ENCODE peak calls at places on chromosomes 5 and 9, in ten cellular contexts. One of them, this sample, is unnamed.

GRCh38 chr9:2299156-2299842 is 284.2 kb downstream of the SMARCA2 start:
- DNase-seq in skeletal muscle cell: no peak
- DNase-seq in neural progenitor cell: no peak
- DNase-seq in lower leg skin: no peak
- DNase-seq in H9: no peak
- DNase-seq in iris pigment epithelial cell: no peak
- DNase-seq in fibroblast of lung: no peak
- DNase-seq in amniotic stem cell: no peak
- DNase-seq in M059J: no peak
- DNase-seq in activated B cell treated with CpG ODN at 0.5 μM for 24 hours: no peak
- DNase-seq in this sample: no peak

GRCh38 chr9:36443581-36443980 is 43.5 kb upstream of the RNF38 start:
- DNase-seq in skeletal muscle cell: no peak
- DNase-seq in neural progenitor cell: no peak
- DNase-seq in lower leg skin: no peak
- DNase-seq in H9: no peak
- DNase-seq in iris pigment epithelial cell: peak; percentile 34
- DNase-seq in fibroblast of lung: no peak
- DNase-seq in amniotic stem cell: no peak
- DNase-seq in M059J: peak; percentile 31
- DNase-seq in activated B cell treated with CpG ODN at 0.5 μM for 24 hours: no peak
- DNase-seq in this sample: no peak

GRCh38 chr9:131651599-131651998 is 88.3 kb downstream of the RAPGEF1 start:
- DNase-seq in skeletal muscle cell: no peak
- DNase-seq in neural progenitor cell: no peak
- DNase-seq in lower leg skin: no peak
- DNase-seq in H9: no peak
- DNase-seq in iris pigment epithelial cell: peak; percentile 86
- DNase-seq in fibroblast of lung: peak; percentile 75
- DNase-seq in amniotic stem cell: no peak
- DNase-seq in M059J: peak; percentile 33
- DNase-seq in activated B cell treated with CpG ODN at 0.5 μM for 24 hours: no peak
- DNase-seq in this sample: no peak

GRCh38 chr5:95841914-95842812 is 19.6 kb upstream of the GLRX start:
- DNase-seq in skeletal muscle cell: peak; percentile 83
- DNase-seq in neural progenitor cell: no peak
- DNase-seq in lower leg skin: peak; percentile 79
- DNase-seq in H9: no peak
- DNase-seq in iris pigment epithelial cell: peak; percentile 76
- DNase-seq in fibroblast of lung: peak; percentile 93
- DNase-seq in amniotic stem cell: no peak
- DNase-seq in M059J: peak; percentile 28
- DNase-seq in activated B cell treated with CpG ODN at 0.5 μM for 24 hours: no peak
- DNase-seq in this sample: no peak

GRCh38 chr9:7166074-7166473 is 408.3 kb downstream of the KDM4C start:
- DNase-seq in skeletal muscle cell: no peak
- DNase-seq in neural progenitor cell: no peak
- DNase-seq in lower leg skin: no peak
- DNase-seq in H9: no peak
- DNase-seq in iris pigment epithelial cell: no peak
- DNase-seq in fibroblast of lung: no peak
- DNase-seq in amniotic stem cell: no peak
- DNase-seq in M059J: no peak
- DNase-seq in activated B cell treated with CpG ODN at 0.5 μM for 24 hours: no peak
- DNase-seq in this sample: no peak

GRCh38 chr9:126844085-126844484 is 16.4 kb upstream of the ZBTB34 start:
- DNase-seq in skeletal muscle cell: peak; percentile 58
- DNase-seq in neural progenitor cell: no peak
- DNase-seq in lower leg skin: no peak
- DNase-seq in H9: no peak
- DNase-seq in iris pigment epithelial cell: peak; percentile 65
- DNase-seq in fibroblast of lung: peak; percentile 65
- DNase-seq in amniotic stem cell: peak; percentile 33
- DNase-seq in M059J: peak; percentile 94
- DNase-seq in activated B cell treated with CpG ODN at 0.5 μM for 24 hours: no peak
- DNase-seq in this sample: peak; percentile 30

GRCh38 chr9:111158375-111158774 is 120.1 kb upstream of the LPAR1 start:
- DNase-seq in skeletal muscle cell: no peak
- DNase-seq in neural progenitor cell: no peak
- DNase-seq in lower leg skin: no peak
- DNase-seq in H9: no peak
- DNase-seq in iris pigment epithelial cell: peak; percentile 22
- DNase-seq in fibroblast of lung: no peak
- DNase-seq in amniotic stem cell: no peak
- DNase-seq in M059J: peak; percentile 20
- DNase-seq in activated B cell treated with CpG ODN at 0.5 μM for 24 hours: no peak
- DNase-seq in this sample: no peak

GRCh38 chr9:69637193-69637592 is 35.0 kb downstream of the APBA1 start:
- DNase-seq in skeletal muscle cell: no peak
- DNase-seq in neural progenitor cell: no peak
- DNase-seq in lower leg skin: no peak
- DNase-seq in H9: no peak
- DNase-seq in iris pigment epithelial cell: no peak
- DNase-seq in fibroblast of lung: no peak
- DNase-seq in amniotic stem cell: no peak
- DNase-seq in M059J: peak; percentile 39
- DNase-seq in activated B cell treated with CpG ODN at 0.5 μM for 24 hours: no peak
- DNase-seq in this sample: no peak

GRCh38 chr5:170427672-170428236 is 38.6 kb upstream of the KCNMB1 start:
- DNase-seq in skeletal muscle cell: peak; percentile 20
- DNase-seq in neural progenitor cell: no peak
- DNase-seq in lower leg skin: no peak
- DNase-seq in H9: no peak
- DNase-seq in iris pigment epithelial cell: no peak
- DNase-seq in fibroblast of lung: peak; percentile 52
- DNase-seq in amniotic stem cell: no peak
- DNase-seq in M059J: no peak
- DNase-seq in activated B cell treated with CpG ODN at 0.5 μM for 24 hours: no peak
- DNase-seq in this sample: no peak

GRCh38 chr9:98225015-98225442 is 30.4 kb downstream of the TBC1D2 start:
- DNase-seq in skeletal muscle cell: no peak
- DNase-seq in neural progenitor cell: no peak
- DNase-seq in lower leg skin: no peak
- DNase-seq in H9: no peak
- DNase-seq in iris pigment epithelial cell: no peak
- DNase-seq in fibroblast of lung: no peak
- DNase-seq in amniotic stem cell: no peak
- DNase-seq in M059J: no peak
- DNase-seq in activated B cell treated with CpG ODN at 0.5 μM for 24 hours: no peak
- DNase-seq in this sample: no peak

GRCh38 chr5:16727937-16728336 is 111.1 kb upstream of the RETREG1 start:
- DNase-seq in skeletal muscle cell: no peak
- DNase-seq in neural progenitor cell: no peak
- DNase-seq in lower leg skin: peak; percentile 53
- DNase-seq in H9: no peak
- DNase-seq in iris pigment epithelial cell: no peak
- DNase-seq in fibroblast of lung: no peak
- DNase-seq in amniotic stem cell: no peak
- DNase-seq in M059J: no peak
- DNase-seq in activated B cell treated with CpG ODN at 0.5 μM for 24 hours: no peak
- DNase-seq in this sample: no peak

GRCh38 chr5:164627051-164627450 is 1121.6 kb downstream of the MAT2B start:
- DNase-seq in skeletal muscle cell: no peak
- DNase-seq in neural progenitor cell: no peak
- DNase-seq in lower leg skin: no peak
- DNase-seq in H9: no peak
- DNase-seq in iris pigment epithelial cell: no peak
- DNase-seq in fibroblast of lung: no peak
- DNase-seq in amniotic stem cell: no peak
- DNase-seq in M059J: no peak
- DNase-seq in activated B cell treated with CpG ODN at 0.5 μM for 24 hours: no peak
- DNase-seq in this sample: no peak

GRCh38 chr5:76716456-76717157 is 681 bp downstream of the F2R start:
- DNase-seq in skeletal muscle cell: no peak
- DNase-seq in neural progenitor cell: peak; percentile 59
- DNase-seq in lower leg skin: no peak
- DNase-seq in H9: peak; percentile 43
- DNase-seq in iris pigment epithelial cell: no peak
- DNase-seq in fibroblast of lung: no peak
- DNase-seq in amniotic stem cell: no peak
- DNase-seq in M059J: peak; percentile 47
- DNase-seq in activated B cell treated with CpG ODN at 0.5 μM for 24 hours: no peak
- DNase-seq in this sample: no peak

GRCh38 chr5:177194278-177194677 is 60.7 kb downstream of the NSD1 start:
- DNase-seq in skeletal muscle cell: peak; percentile 65
- DNase-seq in neural progenitor cell: no peak
- DNase-seq in lower leg skin: no peak
- DNase-seq in H9: no peak
- DNase-seq in iris pigment epithelial cell: peak; percentile 78
- DNase-seq in fibroblast of lung: peak; percentile 88
- DNase-seq in amniotic stem cell: peak; percentile 92
- DNase-seq in M059J: peak; percentile 96
- DNase-seq in activated B cell treated with CpG ODN at 0.5 μM for 24 hours: no peak
- DNase-seq in this sample: peak; percentile 38

GRCh38 chr5:151107084-151107483 is 26.2 kb upstream of the TNIP1 start:
- DNase-seq in skeletal muscle cell: no peak
- DNase-seq in neural progenitor cell: no peak
- DNase-seq in lower leg skin: no peak
- DNase-seq in H9: no peak
- DNase-seq in iris pigment epithelial cell: no peak
- DNase-seq in fibroblast of lung: no peak
- DNase-seq in amniotic stem cell: no peak
- DNase-seq in M059J: no peak
- DNase-seq in activated B cell treated with CpG ODN at 0.5 μM for 24 hours: no peak
- DNase-seq in this sample: no peak

GRCh38 chr5:146313027-146313426 is 25.6 kb upstream of the POU4F3 start:
- DNase-seq in skeletal muscle cell: no peak
- DNase-seq in neural progenitor cell: no peak
- DNase-seq in lower leg skin: no peak
- DNase-seq in H9: no peak
- DNase-seq in iris pigment epithelial cell: no peak
- DNase-seq in fibroblast of lung: no peak
- DNase-seq in amniotic stem cell: no peak
- DNase-seq in M059J: peak; percentile 22
- DNase-seq in activated B cell treated with CpG ODN at 0.5 μM for 24 hours: no peak
- DNase-seq in this sample: no peak

GRCh38 chr5:32136342-32136741 is 37.8 kb downstream of the GOLPH3 start:
- DNase-seq in skeletal muscle cell: no peak
- DNase-seq in neural progenitor cell: no peak
- DNase-seq in lower leg skin: no peak
- DNase-seq in H9: no peak
- DNase-seq in iris pigment epithelial cell: peak; percentile 38
- DNase-seq in fibroblast of lung: no peak
- DNase-seq in amniotic stem cell: no peak
- DNase-seq in M059J: no peak
- DNase-seq in activated B cell treated with CpG ODN at 0.5 μM for 24 hours: no peak
- DNase-seq in this sample: no peak

GRCh38 chr5:179803651-179804598 is 2.7 kb downstream of the MGAT4B start:
- DNase-seq in skeletal muscle cell: no peak
- DNase-seq in neural progenitor cell: no peak
- DNase-seq in lower leg skin: no peak
- DNase-seq in H9: no peak
- DNase-seq in iris pigment epithelial cell: no peak
- DNase-seq in fibroblast of lung: no peak
- DNase-seq in amniotic stem cell: no peak
- DNase-seq in M059J: peak; percentile 54
- DNase-seq in activated B cell treated with CpG ODN at 0.5 μM for 24 hours: no peak
- DNase-seq in this sample: no peak

GRCh38 chr5:141637693-141638419 is 1.1 kb downstream of the RELL2 start:
- DNase-seq in skeletal muscle cell: no peak
- DNase-seq in neural progenitor cell: peak; percentile 94
- DNase-seq in lower leg skin: peak; percentile 37
- DNase-seq in H9: peak; percentile 94
- DNase-seq in iris pigment epithelial cell: peak; percentile 57
- DNase-seq in fibroblast of lung: peak; percentile 54
- DNase-seq in amniotic stem cell: no peak
- DNase-seq in M059J: no peak
- DNase-seq in activated B cell treated with CpG ODN at 0.5 μM for 24 hours: peak; percentile 58
- DNase-seq in this sample: peak; percentile 30

GRCh38 chr9:110255064-110255416 is 1.3 kb downstream of the TXN start:
- DNase-seq in skeletal muscle cell: no peak
- DNase-seq in neural progenitor cell: peak; percentile 45
- DNase-seq in lower leg skin: no peak
- DNase-seq in H9: peak; percentile 35
- DNase-seq in iris pigment epithelial cell: no peak
- DNase-seq in fibroblast of lung: no peak
- DNase-seq in amniotic stem cell: no peak
- DNase-seq in M059J: no peak
- DNase-seq in activated B cell treated with CpG ODN at 0.5 μM for 24 hours: peak; percentile 17
- DNase-seq in this sample: no peak

GRCh38 chr5:179953934-179954833 is 46.5 kb upstream of the TBC1D9B start:
- DNase-seq in skeletal muscle cell: peak; percentile 48
- DNase-seq in neural progenitor cell: no peak
- DNase-seq in lower leg skin: no peak
- DNase-seq in H9: no peak
- DNase-seq in iris pigment epithelial cell: peak; percentile 69
- DNase-seq in fibroblast of lung: peak; percentile 38
- DNase-seq in amniotic stem cell: no peak
- DNase-seq in M059J: peak; percentile 17
- DNase-seq in activated B cell treated with CpG ODN at 0.5 μM for 24 hours: no peak
- DNase-seq in this sample: no peak

GRCh38 chr5:179793470-179794139 is at the start of gene LTC4S:
- DNase-seq in skeletal muscle cell: no peak
- DNase-seq in neural progenitor cell: no peak
- DNase-seq in lower leg skin: peak; percentile 79
- DNase-seq in H9: peak; percentile 27
- DNase-seq in iris pigment epithelial cell: peak; percentile 36
- DNase-seq in fibroblast of lung: peak; percentile 69
- DNase-seq in amniotic stem cell: no peak
- DNase-seq in M059J: peak; percentile 22
- DNase-seq in activated B cell treated with CpG ODN at 0.5 μM for 24 hours: peak; percentile 29
- DNase-seq in this sample: no peak

GRCh38 chr9:72025956-72026355 is 34.5 kb downstream of the C9orf57 start:
- DNase-seq in skeletal muscle cell: no peak
- DNase-seq in neural progenitor cell: no peak
- DNase-seq in lower leg skin: no peak
- DNase-seq in H9: no peak
- DNase-seq in iris pigment epithelial cell: peak; percentile 35
- DNase-seq in fibroblast of lung: peak; percentile 31
- DNase-seq in amniotic stem cell: no peak
- DNase-seq in M059J: no peak
- DNase-seq in activated B cell treated with CpG ODN at 0.5 μM for 24 hours: no peak
- DNase-seq in this sample: no peak

GRCh38 chr5:4191024-4191423 is 595.4 kb downstream of the IRX1 start:
- DNase-seq in skeletal muscle cell: no peak
- DNase-seq in neural progenitor cell: no peak
- DNase-seq in lower leg skin: no peak
- DNase-seq in H9: no peak
- DNase-seq in iris pigment epithelial cell: no peak
- DNase-seq in fibroblast of lung: no peak
- DNase-seq in amniotic stem cell: no peak
- DNase-seq in M059J: no peak
- DNase-seq in activated B cell treated with CpG ODN at 0.5 μM for 24 hours: no peak
- DNase-seq in this sample: no peak

GRCh38 chr9:14352549-14352948 is 38.6 kb upstream of the NFIB start:
- DNase-seq in skeletal muscle cell: no peak
- DNase-seq in neural progenitor cell: no peak
- DNase-seq in lower leg skin: peak; percentile 10
- DNase-seq in H9: no peak
- DNase-seq in iris pigment epithelial cell: no peak
- DNase-seq in fibroblast of lung: no peak
- DNase-seq in amniotic stem cell: no peak
- DNase-seq in M059J: no peak
- DNase-seq in activated B cell treated with CpG ODN at 0.5 μM for 24 hours: no peak
- DNase-seq in this sample: no peak

GRCh38 chr9:117073539-117074336 is 341.1 kb downstream of the ASTN2 start:
- DNase-seq in skeletal muscle cell: no peak
- DNase-seq in neural progenitor cell: peak; percentile 75
- DNase-seq in lower leg skin: no peak
- DNase-seq in H9: peak; percentile 67
- DNase-seq in iris pigment epithelial cell: peak; percentile 29
- DNase-seq in fibroblast of lung: no peak
- DNase-seq in amniotic stem cell: no peak
- DNase-seq in M059J: peak; percentile 37
- DNase-seq in activated B cell treated with CpG ODN at 0.5 μM for 24 hours: no peak
- DNase-seq in this sample: peak; percentile 9

GRCh38 chr5:139335811-139336210 is 5.8 kb upstream of the PAIP2 start:
- DNase-seq in skeletal muscle cell: no peak
- DNase-seq in neural progenitor cell: no peak
- DNase-seq in lower leg skin: no peak
- DNase-seq in H9: no peak
- DNase-seq in iris pigment epithelial cell: no peak
- DNase-seq in fibroblast of lung: no peak
- DNase-seq in amniotic stem cell: no peak
- DNase-seq in M059J: peak; percentile 26
- DNase-seq in activated B cell treated with CpG ODN at 0.5 μM for 24 hours: no peak
- DNase-seq in this sample: no peak

GRCh38 chr9:95494022-95494415 is 22.8 kb downstream of the PTCH1 start:
- DNase-seq in skeletal muscle cell: no peak
- DNase-seq in neural progenitor cell: no peak
- DNase-seq in lower leg skin: no peak
- DNase-seq in H9: no peak
- DNase-seq in iris pigment epithelial cell: no peak
- DNase-seq in fibroblast of lung: no peak
- DNase-seq in amniotic stem cell: no peak
- DNase-seq in M059J: no peak
- DNase-seq in activated B cell treated with CpG ODN at 0.5 μM for 24 hours: no peak
- DNase-seq in this sample: no peak

This sample was measured in T1000.